ENCODE peak calls at places on chromosomes 2 and 18, in six cellular contexts. H, A, M, L, W and Y are unnamed samples. For H3K4me1 and H3K27me3, the result is how much of the 10 kb centered on the place peaks cover.

GRCh38 chr2:102239344-102239743 is 52.5 kb downstream of the IL1RL2 start:
- DNase-seq in H (no peak), L (no peak), A (no peak), W (no peak), M (no peak), Y (no peak)

GRCh38 chr2:168392031-168392430 is 64.0 kb upstream of the CERS6 start:
- DNase-seq in M (no peak), H (no peak), A (no peak), W (no peak), L (no peak), Y (no peak)

GRCh38 chr18:49668583-49669290 is 106.9 kb downstream of the LIPG start:
- DNase-seq in M (peak), A (no peak), L (peak), H (peak), W (no peak), Y (no peak)

GRCh38 chr18:68925268-68925667 is 127.4 kb downstream of the CCDC102B start:
- DNase-seq in A (no peak), L (peak), H (no peak), W (no peak), M (no peak), Y (no peak)

GRCh38 chr18:70397259-70397925 is 108.5 kb downstream of the SOCS6 start:
- DNase-seq in H (no peak), W (no peak), M (no peak), L (no peak), A (no peak), Y (no peak)

GRCh38 chr2:207505728-207506127 is 24.0 kb upstream of the CREB1 start:
- DNase-seq in M (no peak), H (no peak), W (no peak), L (no peak), A (no peak), Y (no peak)

GRCh38 chr18:58272209-58272608 is 228.2 kb downstream of the NEDD4L start:
- DNase-seq in H (no peak), L (no peak), W (no peak), M (no peak), A (no peak), Y (no peak)

GRCh38 chr2:45259144-45259543 is 249.9 kb upstream of the SIX2 start:
- DNase-seq in W (peak), A (no peak), L (peak), H (no peak), M (no peak), Y (no peak)

GRCh38 chr2:118177932-118178331 is 89.7 kb downstream of the INSIG2 start:
- DNase-seq in H (no peak), M (no peak), W (no peak), A (no peak), L (no peak), Y (no peak)

GRCh38 chr2:40665493-40666232 is 213.8 kb upstream of the SLC8A1 start:
- DNase-seq in A (no peak), L (no peak), H (no peak), M (no peak), W (no peak), Y (no peak)

GRCh38 chr2:25165992-25166618 is 2.3 kb downstream of the POMC start:
- DNase-seq in L (peak), W (no peak), H (peak), A (no peak), M (peak), Y (no peak)

GRCh38 chr2:72548081-72548764 is 277.6 kb downstream of the EXOC6B start:
- DNase-seq in L (peak), A (no peak), M (no peak), W (no peak), H (no peak), Y (no peak)

GRCh38 chr18:28588884-28589549 is 412.1 kb upstream of the CDH2 start:
- DNase-seq in H (no peak), W (no peak), L (no peak), M (no peak), A (no peak), Y (no peak)

GRCh38 chr18:73947180-73947989 is 200.2 kb downstream of the FBXO15 start:
- DNase-seq in M (no peak), L (no peak), H (no peak), W (no peak), A (no peak), Y (no peak)

GRCh38 chr2:178990533-178991241 is 59.2 kb downstream of the CCDC141 start:
- DNase-seq in W (no peak), A (no peak), H (no peak), M (no peak), L (no peak), Y (no peak)

GRCh38 chr2:40032650-40033319 is 253.7 kb upstream of the THUMPD2 start:
- DNase-seq in L (no peak), W (no peak), M (no peak), H (no peak), A (no peak), Y (no peak)

GRCh38 chr2:52127527-52127926 is 1095.6 kb upstream of the NRXN1 start:
- DNase-seq in H (no peak), M (no peak), A (no peak), L (no peak), W (no peak), Y (no peak)

GRCh38 chr2:203718087-203718486 is 11.6 kb downstream of the CD28 start:
- DNase-seq in L (no peak), A (no peak), M (peak), H (no peak), W (no peak), Y (no peak)

GRCh38 chr2:234252766-234253165 is 202.3 kb downstream of the SPP2 start:
- DNase-seq in W (no peak), M (no peak), H (peak), A (no peak), L (no peak), Y (no peak)

GRCh38 chr2:169819106-169819505 is 5.6 kb downstream of the METTL5 start:
- DNase-seq in M (no peak), L (no peak), W (no peak), A (no peak), H (no peak), Y (no peak)

GRCh38 chr2:109143214-109144187 is 14.5 kb downstream of the SH3RF3 start:
- DNase-seq in M (no peak), L (no peak), A (no peak), W (no peak), H (no peak), Y (no peak)

GRCh38 chr18:12342661-12343060 is 34.4 kb downstream of the AFG3L2 start:
- DNase-seq in A (no peak), H (no peak), M (no peak), L (no peak), W (no peak), Y (no peak)

GRCh38 chr2:234305846-234306245 is 191.0 kb downstream of the ARL4C start:
- DNase-seq in M (no peak), W (no peak), H (no peak), L (no peak), A (no peak), Y (no peak)

GRCh38 chr2:19900536-19901200 is 1.1 kb downstream of the TTC32 start:
- DNase-seq in L (peak), H (no peak), W (no peak), A (peak), M (no peak), Y (no peak)

GRCh38 chr2:141392517-141393213 is 738.2 kb downstream of the LRP1B start:
- DNase-seq in H (no peak), M (no peak), W (no peak), A (no peak), L (peak), Y (no peak)

DNA sequence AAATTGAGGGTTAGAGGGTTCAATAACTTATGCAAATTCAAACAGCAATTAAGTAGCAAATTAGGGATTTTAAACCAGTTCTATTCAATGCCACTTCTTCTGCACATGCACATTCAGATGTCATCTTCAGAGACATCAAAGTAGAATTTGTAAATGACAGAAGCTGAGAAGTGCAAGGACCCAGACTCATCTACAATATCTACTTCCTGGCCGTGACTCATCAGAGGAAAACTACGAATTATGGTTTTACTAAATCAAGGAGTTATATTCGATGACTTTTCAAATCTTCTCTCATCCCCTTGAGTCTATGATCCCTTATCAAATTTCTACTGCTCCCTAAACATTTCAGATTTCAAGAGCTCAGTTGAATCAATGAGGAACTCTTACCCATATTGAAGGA is 20.0 kb upstream of the STAT4 start:
- DNase-seq in W (no peak), H (no peak), L (no peak), M (no peak), A (no peak), Y (no peak)
- H3K4me1 ChIP-seq in W (under half), H (under half), L (under half), M (under half), A (under half), Y (under half)

GRCh38 chr2:70894765-70895164 is 40.9 kb upstream of the ATP6V1B1 start:
- DNase-seq in A (no peak), H (no peak), W (no peak), L (no peak), M (no peak), Y (no peak)
- H3K27me3 ChIP-seq in A (half or more), H (under half), W (under half), L (half or more), M (half or more), Y (under half)

DNA sequence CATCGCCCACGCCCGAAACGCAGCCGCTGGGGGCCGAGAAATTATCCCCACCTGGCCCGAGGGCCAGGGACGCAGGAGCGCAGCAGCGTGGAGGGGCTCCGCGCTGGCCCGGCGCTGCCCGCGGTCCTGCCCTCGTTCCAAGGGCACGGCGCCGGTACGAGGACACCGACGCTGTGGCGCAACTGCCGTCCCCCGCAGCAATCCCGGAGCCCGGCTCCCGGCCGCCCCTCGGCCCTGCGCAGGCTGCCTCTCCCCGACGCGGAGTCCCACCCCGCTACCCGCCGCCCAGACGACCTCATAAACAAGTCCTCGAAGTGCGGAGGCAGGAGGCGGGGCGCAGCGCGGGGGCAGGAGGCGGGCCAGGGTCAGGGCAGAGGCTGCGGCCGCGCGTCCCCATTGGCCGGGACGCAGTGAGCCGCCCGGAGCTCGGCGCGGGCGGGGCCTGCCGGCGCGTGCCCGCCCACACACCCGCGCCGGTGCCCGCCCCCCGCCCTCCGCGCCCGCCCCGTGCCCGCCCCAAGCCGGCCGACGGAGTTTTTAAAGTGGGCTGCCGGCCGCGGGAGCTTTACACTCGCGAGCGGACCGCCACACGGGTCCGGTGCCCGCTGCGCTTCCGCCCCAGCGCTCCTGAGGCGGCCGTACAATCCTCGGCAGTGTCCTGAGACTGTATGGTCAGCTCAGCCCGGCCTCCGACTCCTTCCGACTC is at the start of gene EPAS1:
- DNase-seq in W (peak), H (peak), L (peak), M (peak), A (peak), Y (peak)
- TF ChIP-seq POLR2A in W (peak), H (peak), L (peak), M (peak), A (peak), Y (peak)

GRCh38 chr2:41935004-41935401 is 112.8 kb upstream of the PKDCC start:
- DNase-seq in M (no peak), W (no peak), A (no peak), L (no peak), H (no peak), Y (no peak)

GRCh38 chr2:41934323-41935003 is 113.4 kb upstream of the PKDCC start:
- DNase-seq in L (no peak), A (peak), H (no peak), M (no peak), W (no peak), Y (no peak)

GRCh38 chr2:41932241-41933034 is 115.4 kb upstream of the PKDCC start:
- DNase-seq in H (peak), L (no peak), W (no peak), M (peak), A (peak), Y (no peak)

GRCh38 chr2:41933035-41933429 is 114.8 kb upstream of the PKDCC start:
- DNase-seq in M (no peak), A (no peak), H (no peak), L (no peak), W (no peak), Y (no peak)

GRCh38 chr2:41933585-41934322 is 114.1 kb upstream of the PKDCC start:
- DNase-seq in H (no peak), W (no peak), L (no peak), A (no peak), M (no peak), Y (no peak)
- H3K4me1 ChIP-seq in H (under half), W (under half), L (under half), A (under half), M (under half), Y (under half)

GRCh38 chr18:79802298-79802697 is 4.6 kb downstream of the KCNG2 start:
- DNase-seq in W (peak), M (no peak), L (no peak), H (no peak), A (no peak), Y (no peak)
- H3K27me3 ChIP-seq in W (under half), M (under half), L (half or more), H (under half), A (under half), Y (under half)

DNA sequence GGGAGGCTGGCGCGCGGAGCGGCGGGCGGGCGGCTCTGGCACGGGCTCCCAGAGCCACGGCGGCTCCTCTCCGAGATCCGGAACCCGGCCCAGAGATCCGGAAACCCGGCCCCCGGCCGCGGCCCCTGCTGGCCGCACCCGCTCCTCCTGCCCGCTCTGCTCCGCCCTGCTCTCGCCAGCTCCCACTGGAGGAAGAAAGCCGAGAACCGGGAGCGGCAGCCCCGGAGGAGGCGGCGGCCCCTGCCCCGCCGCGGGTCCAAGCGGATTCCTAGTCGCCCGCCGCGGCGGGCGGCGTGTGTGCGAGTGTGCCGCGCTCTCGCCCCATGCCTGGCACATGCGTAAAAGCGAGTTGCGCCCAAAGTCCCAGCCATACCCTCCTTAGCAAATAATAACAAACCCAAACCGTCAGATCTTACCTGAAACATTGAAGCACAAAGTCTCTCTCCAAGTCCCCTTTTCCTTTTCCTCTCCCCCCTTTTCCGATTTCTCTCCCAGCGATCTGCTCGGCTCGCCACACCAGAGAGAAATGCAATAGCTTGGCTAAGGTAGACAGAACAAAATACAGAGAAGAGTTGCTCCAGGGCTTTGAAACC is 108.7 kb upstream of the KCTD1 start:
- DNase-seq in L (peak), A (no peak), H (peak), M (peak), W (peak), Y (peak)
- TF ChIP-seq POLR2A in L (no peak), A (no peak), H (peak), M (peak), W (no peak), Y (peak)

GRCh38 chr2:236170678-236171212 is 2.6 kb upstream of the GBX2 start:
- DNase-seq in H (no peak), L (no peak), M (no peak), A (no peak), W (no peak), Y (no peak)

GRCh38 chr2:236168110-236169067 is at the start of gene GBX2:
- DNase-seq in W (peak), H (no peak), M (peak), L (no peak), A (peak), Y (no peak)

GRCh38 chr2:236167297-236168109 is 683 bp downstream of the GBX2 start:
- DNase-seq in A (peak), M (no peak), H (no peak), L (no peak), W (peak), Y (no peak)

GRCh38 chr2:236169741-236170654 is 1.8 kb upstream of the GBX2 start:
- DNase-seq in M (no peak), H (no peak), L (no peak), A (no peak), W (no peak), Y (no peak)

GRCh38 chr2:236169151-236169721 is 1.1 kb upstream of the GBX2 start:
- DNase-seq in W (no peak), H (no peak), M (no peak), A (no peak), L (no peak), Y (no peak)
- H3K4me1 ChIP-seq in W (under half), H (half or more), M (half or more), A (under half), L (under half), Y (under half)

GRCh38 chr18:48392266-48392665 is 16.9 kb downstream of the ZBTB7C start:
- DNase-seq in H (no peak), A (no peak), W (no peak), L (no peak), M (no peak), Y (no peak)
- H3K27me3 ChIP-seq in H (under half), A (under half), W (under half), L (under half), M (under half), Y (under half)

DNA sequence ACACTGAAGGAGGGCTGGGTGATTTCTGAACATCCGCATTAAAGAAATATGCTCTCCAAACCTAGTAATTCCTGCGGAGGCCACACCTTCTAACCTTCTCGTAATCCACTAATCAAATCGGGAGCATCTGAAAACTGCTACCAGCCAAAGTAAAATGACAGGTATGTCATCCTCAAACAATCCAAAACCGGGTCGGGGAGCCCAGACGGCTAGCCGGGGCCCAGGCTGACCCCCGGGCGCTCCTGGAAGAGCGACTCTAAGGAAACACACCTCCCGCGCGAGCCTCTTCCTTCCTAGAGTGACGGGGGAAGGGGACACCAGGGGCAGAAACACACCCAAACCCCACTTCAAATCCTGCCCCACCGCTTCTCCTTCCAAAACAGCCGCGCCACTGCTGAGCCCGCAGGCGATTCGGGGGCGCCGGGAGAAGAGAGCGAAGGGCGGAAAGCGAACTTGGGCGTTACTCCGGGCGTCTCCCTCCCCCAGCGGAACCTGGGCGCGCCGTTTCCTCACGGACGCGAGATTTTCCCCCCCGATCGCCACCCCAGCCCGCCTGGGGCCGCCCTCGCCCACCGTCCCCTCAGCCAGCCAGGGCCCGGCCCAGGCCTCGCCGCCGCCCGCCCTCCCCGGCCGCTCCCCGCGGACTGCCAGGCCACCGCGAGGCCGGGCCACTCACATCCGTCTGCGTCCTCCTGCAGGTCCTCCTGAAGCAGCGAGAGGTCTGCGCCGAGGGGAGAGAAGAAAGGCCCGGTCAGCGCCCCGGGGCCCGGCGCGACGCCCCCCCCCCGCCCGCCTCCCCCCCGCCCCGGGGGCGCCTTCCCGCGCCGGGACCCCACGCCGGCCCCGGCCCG is 584 bp downstream of the PPP4R1 start:
- DNase-seq in W (peak), M (peak), L (peak), H (peak), A (peak), Y (peak)
- TF ChIP-seq POLR2A in W (peak), M (peak), L (no peak), H (peak), A (peak), Y (no peak)